ENCODE peak calls at places on chromosomes 12 and 14, in six cellular contexts. Y is CD8-positive, alpha-beta T cell; U is cardiac muscle cell; P is heart left ventricle; E is endothelial cell of umbilical vein; G is spleen. K is an unnamed sample.

GRCh38 chr12:69284131-69284530 is 44.8 kb downstream of the CPSF6 start:
- DNase-seq in Y (no peak), U (peak; percentile 81), P (peak; percentile 86), E (peak; percentile 64), G (peak; percentile 84), K (no peak)

GRCh38 chr14:95547626-95548327 is 12.9 kb downstream of the GLRX5 start:
- DNase-seq in Y (no peak), U (no peak), P (no peak), E (peak; percentile 67), G (no peak), K (no peak)

GRCh38 chr14:21093769-21094681 is 4.4 kb downstream of the ZNF219 start:
- DNase-seq in Y (no peak), U (peak; percentile 75), P (no peak), E (no peak), G (no peak), K (no peak)

GRCh38 chr12:52215587-52216031 is 17.4 kb upstream of the KRT7 start:
- DNase-seq in Y (no peak), U (no peak), P (peak; percentile 37), E (peak; percentile 89), G (peak; percentile 44), K (no peak)

GRCh38 chr12:102959391-102959790 is 1.9 kb downstream of the ASCL1 start:
- DNase-seq in Y (no peak), U (no peak), P (no peak), E (no peak), G (no peak), K (no peak)

GRCh38 chr14:77988096-77988870 is 181.9 kb upstream of the NRXN3 start:
- DNase-seq in Y (no peak), U (no peak), P (no peak), E (no peak), G (no peak), K (no peak)

GRCh38 chr12:31518680-31519227 is 72.2 kb downstream of the DENND5B start:
- DNase-seq in Y (no peak), U (peak; percentile 44), P (no peak), E (peak; percentile 99), G (no peak), K (no peak)

GRCh38 chr12:70553391-70553859 is 83.8 kb downstream of the PTPRB start:
- DNase-seq in Y (no peak), U (no peak), P (no peak), E (peak; percentile 21), G (no peak), K (no peak)

GRCh38 chr12:8026282-8026637 is 6.3 kb upstream of the FOXJ2 start:
- DNase-seq in Y (no peak), U (no peak), P (no peak), E (no peak), G (no peak), K (no peak)

GRCh38 chr12:30985814-30986452 is 59.4 kb downstream of the TSPAN11 start:
- DNase-seq in Y (no peak), U (peak; percentile 78), P (no peak), E (peak; percentile 65), G (no peak), K (no peak)

GRCh38 chr14:44775248-44775647 is 186.5 kb downstream of the KLHL28 start:
- DNase-seq in Y (no peak), U (no peak), P (no peak), E (no peak), G (no peak), K (no peak)
- TF ChIP-seq CTCF in Y (no peak), U (no peak), P (no peak), E (no peak), G (no peak), K (no peak)

DNA sequence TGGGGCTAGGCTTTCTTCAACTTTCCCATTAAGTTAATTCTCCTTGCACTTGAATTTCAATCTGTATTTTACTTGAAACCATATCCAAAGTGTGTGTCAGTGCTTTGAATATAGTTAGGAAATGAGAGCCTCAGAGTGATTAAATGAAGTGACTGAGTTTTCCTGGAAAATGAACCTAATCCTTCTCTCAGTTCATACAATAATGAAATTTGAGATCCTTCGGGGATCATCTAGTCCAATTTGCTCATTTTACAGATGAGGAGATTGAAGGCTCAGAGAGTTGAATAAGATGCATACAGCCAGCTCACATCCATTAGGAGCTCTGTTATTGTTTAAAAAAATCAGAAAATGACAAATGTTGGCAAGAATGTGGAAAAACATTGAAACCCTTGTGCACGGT is 18.3 kb upstream of the TBC1D30 start:
- DNase-seq in Y (no peak), U (no peak), P (no peak), E (no peak), G (no peak), K (no peak)
- TF ChIP-seq CTCF in Y (no peak), U (no peak), P (no peak), E (no peak), G (no peak), K (no peak)

DNA sequence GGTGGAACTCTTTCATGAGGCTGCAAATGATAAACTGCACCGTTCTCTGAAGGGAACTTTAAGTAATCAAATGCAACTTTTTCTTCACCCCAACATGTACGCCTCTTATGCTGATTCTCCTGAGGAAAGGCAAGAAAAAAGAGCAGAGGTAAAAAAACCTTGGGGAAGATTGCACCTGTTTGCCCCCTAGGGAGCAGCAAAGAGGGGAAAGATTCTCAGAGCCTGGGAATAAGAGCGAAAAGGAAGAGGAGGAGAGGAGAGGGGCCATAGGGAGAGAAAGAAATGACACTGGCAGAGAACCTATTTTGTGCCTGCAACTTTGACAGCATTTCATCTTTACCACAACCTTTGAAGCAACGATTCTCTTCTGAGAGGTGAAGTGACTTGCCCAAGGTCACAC is 254.6 kb downstream of the KSR2 start:
- DNase-seq in Y (no peak), U (no peak), P (no peak), E (no peak), G (no peak), K (no peak)
- TF ChIP-seq CTCF in Y (no peak), U (no peak), P (no peak), E (no peak), G (no peak), K (no peak)

GRCh38 chr12:64608901-64609542 is 1.3 kb upstream of the RASSF3 start:
- DNase-seq in Y (peak; percentile 69), U (peak; percentile 30), P (no peak), E (peak; percentile 80), G (no peak), K (peak; percentile 29)
- TF ChIP-seq CTCF in Y (no peak), U (peak; percentile 20), P (peak; percentile 25), E (no peak), G (no peak), K (no peak)

DNA sequence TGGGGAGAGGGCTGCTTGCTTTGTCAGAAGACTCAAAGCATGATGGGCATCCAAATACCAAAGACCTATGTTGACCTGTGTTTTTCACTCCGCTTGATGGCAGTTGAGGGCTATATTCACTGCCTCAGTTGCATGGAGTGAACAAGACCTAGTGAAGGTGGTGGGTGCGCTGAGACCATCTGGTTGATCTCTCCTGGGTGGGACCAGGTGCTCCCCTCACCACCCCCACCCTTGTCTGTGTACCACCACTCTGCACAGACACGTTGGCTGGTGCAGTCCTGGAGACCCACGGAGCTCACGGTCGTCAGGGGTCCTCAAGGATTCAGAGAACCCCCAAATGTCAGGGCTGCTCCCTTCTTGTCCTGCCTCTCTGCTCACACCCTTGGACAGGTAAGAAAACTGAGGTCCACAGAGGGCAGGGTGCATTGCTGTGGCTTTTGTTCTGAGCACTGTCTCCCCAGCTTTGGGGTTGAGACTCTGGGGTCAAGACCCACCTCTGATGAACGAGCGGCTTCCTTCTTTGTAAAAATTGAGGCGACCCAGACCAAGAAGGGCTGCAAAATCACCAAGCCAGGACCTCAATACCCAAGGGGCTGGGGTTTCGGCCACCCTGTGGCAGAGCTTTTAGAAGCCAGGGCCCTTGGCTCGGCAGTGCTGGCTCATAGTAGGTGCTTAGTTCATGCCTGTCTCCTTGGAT is 166.3 kb upstream of the RTL1 start:
- DNase-seq in Y (peak; percentile 32), U (no peak), P (peak; percentile 27), E (no peak), G (peak; percentile 43), K (peak; percentile 9)
- TF ChIP-seq CTCF in Y (no peak), U (no peak), P (no peak), E (no peak), G (no peak), K (no peak)

DNA sequence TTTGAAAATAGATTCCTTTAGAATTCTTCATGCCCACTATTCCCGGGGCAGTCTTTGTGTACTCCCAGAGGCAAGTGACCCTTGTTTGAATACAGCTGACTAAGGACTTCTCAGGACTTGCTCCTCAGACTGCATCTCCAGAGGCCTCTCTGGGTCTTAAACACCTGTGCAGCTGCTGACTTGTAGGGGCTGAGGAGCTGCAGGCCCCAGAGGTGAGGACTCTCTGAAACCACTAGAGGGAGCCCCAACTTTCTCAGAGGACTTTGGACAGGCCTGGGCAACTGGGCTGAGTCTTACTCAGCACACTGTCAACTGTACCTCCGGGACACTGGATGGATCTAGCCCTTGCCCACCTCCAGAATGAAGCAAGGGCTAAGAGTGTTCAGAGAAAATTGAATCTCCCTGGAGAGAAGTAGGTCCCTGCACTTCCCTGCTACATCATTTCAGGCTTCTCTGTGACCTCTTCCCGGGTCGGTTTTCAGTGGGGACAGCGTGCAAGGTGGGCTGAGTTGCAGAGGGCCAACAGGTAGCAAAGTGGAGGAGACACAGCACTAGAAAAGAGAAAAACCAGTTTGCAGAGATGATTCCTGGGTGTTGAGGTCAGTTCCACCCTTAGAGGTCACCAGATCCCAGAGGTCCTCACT is 164.6 kb downstream of the TMEM117 start:
- DNase-seq in Y (no peak), U (peak; percentile 74), P (no peak), E (peak; percentile 43), G (no peak), K (no peak)
- TF ChIP-seq CTCF in Y (peak; percentile 35), U (peak; percentile 71), P (peak; percentile 29), E (peak; percentile 81), G (peak; percentile 58), K (no peak)

DNA sequence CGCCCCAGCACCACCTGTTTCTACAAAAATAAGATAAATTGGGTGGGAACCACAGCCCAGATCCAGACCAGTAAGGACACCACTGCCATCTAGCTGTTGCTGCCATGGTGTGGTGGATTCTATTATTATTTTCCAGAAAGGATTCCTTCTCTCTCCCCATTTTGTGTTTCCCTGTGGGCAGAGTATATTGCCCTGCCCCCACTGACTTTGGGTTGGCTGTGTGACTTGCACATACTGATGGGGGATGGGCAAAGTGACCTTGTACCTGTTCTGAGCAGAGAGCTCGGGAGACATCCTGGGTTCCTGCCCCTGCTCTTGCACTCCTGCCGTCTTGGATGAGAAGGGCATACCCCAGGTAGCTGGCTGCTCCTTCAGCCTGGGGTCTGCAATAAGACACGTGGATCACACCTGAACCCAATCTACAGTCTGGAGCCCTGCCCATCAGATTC is 24.3 kb downstream of the MOAP1 start:
- DNase-seq in Y (no peak), U (peak; percentile 22), P (no peak), E (no peak), G (no peak), K (no peak)
- TF ChIP-seq CTCF in Y (no peak), U (peak; percentile 42), P (peak; percentile 9), E (peak; percentile 28), G (no peak), K (no peak)

K was measured in natural killer cell.